ENCODE peak calls at places on chromosomes 5 and 9, in eight cellular contexts. Z is astrocyte of the spinal cord, H is GM12865, I is fibroblast of villous mesenchyme, C is cardiac fibroblast, B is MCF 10A, L is HFF-Myc, P is psoas muscle. Q is an unnamed sample.

GRCh38 chr9:31034311-31034710 is 1350.1 kb upstream of the ACO1 start:
- DNase-seq in Z (no peak), H (no peak), I (no peak), C (peak), B (no peak), L (no peak), P (no peak), Q (peak)

GRCh38 chr5:134586866-134587524 is 45.6 kb downstream of the SAR1B start:
- DNase-seq in Z (peak), H (peak), I (peak), C (peak), B (peak), L (no peak), P (peak), Q (peak)

GRCh38 chr5:40221796-40222195 is 457.9 kb upstream of the PTGER4 start:
- DNase-seq in Z (peak), H (no peak), I (peak), C (no peak), B (peak), L (no peak), P (no peak), Q (peak)

GRCh38 chr9:128556915-128557634 is 4.7 kb downstream of the SPTAN1 start:
- DNase-seq in Z (no peak), H (no peak), I (peak), C (no peak), B (no peak), L (no peak), P (no peak), Q (no peak)

GRCh38 chr9:131954299-131954698 is 125.4 kb downstream of the MED27 start:
- DNase-seq in Z (no peak), H (peak), I (no peak), C (no peak), B (peak), L (no peak), P (no peak), Q (no peak)

GRCh38 chr5:2756211-2756746 is 4.8 kb upstream of the IRX2 start:
- DNase-seq in Z (peak), H (no peak), I (no peak), C (peak), B (no peak), L (no peak), P (no peak), Q (peak)

GRCh38 chr5:14743601-14744295 is 79.2 kb downstream of the OTULIN start:
- DNase-seq in Z (peak), H (no peak), I (no peak), C (peak), B (peak), L (no peak), P (no peak), Q (peak)

GRCh38 chr5:1594336-1595106 is 70.8 kb upstream of the LPCAT1 start:
- DNase-seq in Z (no peak), H (peak), I (peak), C (peak), B (no peak), L (peak), P (peak), Q (peak)

DNA sequence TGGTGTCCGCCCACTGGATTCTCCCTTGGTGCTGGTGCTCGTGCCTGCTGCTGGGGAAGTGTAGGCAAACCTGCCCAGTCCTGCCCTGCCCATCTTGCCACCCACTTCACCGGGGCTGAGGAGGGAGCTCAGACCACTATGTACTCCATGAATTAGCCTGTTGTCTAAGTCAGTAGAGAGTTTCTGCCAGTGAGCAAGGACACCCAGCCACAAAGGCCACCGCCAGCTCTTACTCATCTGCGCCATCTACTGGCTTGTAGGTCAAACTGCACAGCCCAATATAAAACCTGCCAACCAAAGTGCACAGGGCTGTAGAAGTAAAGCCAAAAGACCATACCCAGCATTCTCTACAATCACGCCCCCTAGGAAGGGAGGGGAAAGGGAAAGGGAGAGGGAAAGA is 102.3 kb downstream of the GLIS3 start:
- DNase-seq in Z (no peak), H (peak), I (no peak), C (no peak), B (peak), L (no peak), P (no peak), Q (no peak)
- TF ChIP-seq CTCF in Z (peak), H (peak), I (peak), C (peak), B (peak), L (peak), P (no peak), Q (peak)

DNA sequence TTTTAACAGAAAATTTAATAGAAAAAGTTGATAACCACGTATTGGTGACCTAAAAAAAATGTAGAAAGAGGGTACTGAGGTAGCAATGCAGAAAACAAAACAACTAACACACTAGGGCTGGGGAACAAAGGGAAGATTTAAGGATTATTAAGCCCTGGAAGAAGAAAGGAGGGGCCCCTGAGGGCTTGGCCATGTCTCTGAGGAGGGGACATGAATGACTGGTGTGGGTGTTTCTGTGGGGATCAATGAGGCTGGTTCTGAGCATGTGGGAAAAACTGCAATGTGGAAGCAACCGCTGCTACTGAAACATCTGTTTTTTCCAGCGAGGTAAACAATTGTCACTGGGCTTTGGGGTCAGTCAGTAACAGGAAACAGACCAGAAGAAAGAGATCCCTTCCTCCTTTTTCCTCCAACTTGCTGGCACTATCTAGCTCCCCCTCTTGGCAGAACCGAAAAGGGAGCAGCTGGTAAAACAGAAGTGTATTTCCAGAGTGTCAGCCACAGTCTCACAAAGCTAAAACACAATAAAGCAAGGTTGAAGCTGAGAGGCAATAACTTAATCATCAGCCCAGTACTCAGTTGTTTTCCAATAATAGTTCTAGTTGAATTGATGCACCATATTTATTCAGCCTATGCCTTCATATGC is 48.3 kb downstream of the ATPSCKMT start:
- DNase-seq in Z (no peak), H (no peak), I (peak), C (peak), B (no peak), L (peak), P (no peak), Q (peak)
- TF ChIP-seq CTCF in Z (peak), H (no peak), I (peak), C (peak), B (no peak), L (peak), P (peak), Q (peak)

GRCh38 chr9:126386088-126386487 is 59.5 kb downstream of the MVB12B start:
- DNase-seq in Z (no peak), H (peak), I (no peak), C (peak), B (peak), L (no peak), P (no peak), Q (peak)
- TF ChIP-seq CTCF in Z (peak), H (peak), I (no peak), C (peak), B (peak), L (peak), P (peak), Q (peak)

GRCh38 chr9:98127226-98127625 is 8.2 kb upstream of the TRIM14 start:
- DNase-seq in Z (no peak), H (no peak), I (no peak), C (no peak), B (no peak), L (no peak), P (no peak), Q (no peak)
- TF ChIP-seq CTCF in Z (no peak), H (no peak), I (no peak), C (no peak), B (no peak), L (no peak), P (no peak), Q (no peak)